ENCODE peak calls at places on chromosomes 5 and 9, in ten cellular contexts. One of them, this sample, is unnamed.

GRCh38 chr9:126371007-126371870 is 44.6 kb downstream of the MVB12B start:
- DNase-seq in DMS153: no peak
- DNase-seq in GM04503: no peak
- DNase-seq in endothelial cell: no peak
- DNase-seq in SK-MEL-5: no peak
- DNase-seq in iPS-NIHi11: peak
- DNase-seq in skeletal muscle cell: no peak
- DNase-seq in cardiac fibroblast: no peak
- DNase-seq in HepG2: peak
- DNase-seq in NCI-H1092: no peak
- DNase-seq in this sample: no peak

GRCh38 chr5:58545912-58546311 is 37.0 kb upstream of the RAB3C start:
- DNase-seq in SK-MEL-5: no peak
- DNase-seq in HepG2: no peak
- DNase-seq in endothelial cell: no peak
- DNase-seq in cardiac fibroblast: no peak
- DNase-seq in iPS-NIHi11: no peak
- DNase-seq in NCI-H1092: no peak
- DNase-seq in skeletal muscle cell: no peak
- DNase-seq in DMS153: no peak
- DNase-seq in GM04503: no peak
- DNase-seq in this sample: no peak

GRCh38 chr5:120817044-120817985 is 353.2 kb downstream of the PRR16 start:
- DNase-seq in DMS153: no peak
- DNase-seq in NCI-H1092: no peak
- DNase-seq in SK-MEL-5: peak
- DNase-seq in skeletal muscle cell: no peak
- DNase-seq in HepG2: no peak
- DNase-seq in iPS-NIHi11: peak
- DNase-seq in endothelial cell: peak
- DNase-seq in cardiac fibroblast: peak
- DNase-seq in GM04503: no peak
- DNase-seq in this sample: peak

GRCh38 chr5:54018438-54018837 is 291.9 kb downstream of the ARL15 start:
- DNase-seq in SK-MEL-5: no peak
- DNase-seq in HepG2: no peak
- DNase-seq in iPS-NIHi11: peak
- DNase-seq in GM04503: no peak
- DNase-seq in skeletal muscle cell: no peak
- DNase-seq in NCI-H1092: no peak
- DNase-seq in endothelial cell: no peak
- DNase-seq in DMS153: no peak
- DNase-seq in cardiac fibroblast: no peak
- DNase-seq in this sample: no peak

GRCh38 chr5:59130441-59130840 is 547.6 kb downstream of the RAB3C start:
- DNase-seq in HepG2: no peak
- DNase-seq in GM04503: no peak
- DNase-seq in skeletal muscle cell: peak
- DNase-seq in NCI-H1092: no peak
- DNase-seq in DMS153: no peak
- DNase-seq in endothelial cell: no peak
- DNase-seq in SK-MEL-5: peak
- DNase-seq in cardiac fibroblast: peak
- DNase-seq in iPS-NIHi11: no peak
- DNase-seq in this sample: no peak

GRCh38 chr5:43873791-43874190 is 270.8 kb downstream of the NNT start:
- DNase-seq in DMS153: no peak
- DNase-seq in SK-MEL-5: no peak
- DNase-seq in iPS-NIHi11: no peak
- DNase-seq in endothelial cell: no peak
- DNase-seq in NCI-H1092: no peak
- DNase-seq in HepG2: no peak
- DNase-seq in skeletal muscle cell: no peak
- DNase-seq in GM04503: no peak
- DNase-seq in cardiac fibroblast: no peak
- DNase-seq in this sample: no peak

GRCh38 chr9:116506685-116507084 is 180.4 kb upstream of the TRIM32 start:
- DNase-seq in skeletal muscle cell: no peak
- DNase-seq in iPS-NIHi11: no peak
- DNase-seq in HepG2: no peak
- DNase-seq in GM04503: no peak
- DNase-seq in NCI-H1092: no peak
- DNase-seq in endothelial cell: no peak
- DNase-seq in SK-MEL-5: no peak
- DNase-seq in DMS153: no peak
- DNase-seq in cardiac fibroblast: peak
- DNase-seq in this sample: no peak

GRCh38 chr9:129458663-129459549 is 162.0 kb downstream of the C9orf50 start:
- DNase-seq in GM04503: no peak
- DNase-seq in NCI-H1092: peak
- DNase-seq in iPS-NIHi11: no peak
- DNase-seq in SK-MEL-5: no peak
- DNase-seq in DMS153: no peak
- DNase-seq in cardiac fibroblast: no peak
- DNase-seq in HepG2: no peak
- DNase-seq in skeletal muscle cell: no peak
- DNase-seq in endothelial cell: peak
- DNase-seq in this sample: no peak

GRCh38 chr5:430214-430925 is 12.6 kb upstream of the EXOC3 start:
- DNase-seq in endothelial cell: no peak
- DNase-seq in iPS-NIHi11: no peak
- DNase-seq in DMS153: no peak
- DNase-seq in HepG2: no peak
- DNase-seq in skeletal muscle cell: no peak
- DNase-seq in SK-MEL-5: no peak
- DNase-seq in NCI-H1092: no peak
- DNase-seq in GM04503: no peak
- DNase-seq in cardiac fibroblast: no peak
- DNase-seq in this sample: no peak

GRCh38 chr5:131952286-131952857 is 6.9 kb upstream of the MEIKIN start:
- DNase-seq in GM04503: no peak
- DNase-seq in SK-MEL-5: no peak
- DNase-seq in DMS153: no peak
- DNase-seq in skeletal muscle cell: no peak
- DNase-seq in endothelial cell: no peak
- DNase-seq in iPS-NIHi11: no peak
- DNase-seq in NCI-H1092: no peak
- DNase-seq in cardiac fibroblast: peak
- DNase-seq in HepG2: no peak
- DNase-seq in this sample: no peak

GRCh38 chr5:65480306-65480865 is 1.3 kb downstream of the ADAMTS6 start:
- DNase-seq in endothelial cell: peak
- DNase-seq in iPS-NIHi11: no peak
- DNase-seq in SK-MEL-5: peak
- DNase-seq in DMS153: no peak
- DNase-seq in skeletal muscle cell: peak
- DNase-seq in HepG2: peak
- DNase-seq in cardiac fibroblast: peak
- DNase-seq in GM04503: peak
- DNase-seq in NCI-H1092: peak
- DNase-seq in this sample: peak